ENCODE peak calls at places on chromosomes 13 and 19, in six cellular contexts. One of them, this sample, is unnamed.

GRCh38 chr13:41075034-41075433 is 13.7 kb downstream of the WBP4 start:
- DNase-seq in cardiac fibroblast: peak; percentile 63
- DNase-seq in Peyer's patch: peak; percentile 38
- DNase-seq in NCI-H146: peak; percentile 21
- DNase-seq in neural crest cell: no peak
- DNase-seq in activated CD4-positive, alpha-beta T cell treated with anti-CD3 and anti-CD28 coated beads, Interleukin-2, amount 10 ng/mL, durations not matched to agents 7 days and 5 days: peak; percentile 32
- DNase-seq in this sample: no peak

GRCh38 chr13:95547531-95548167 is 4.9 kb upstream of the CLDN10 start:
- DNase-seq in NCI-H146: no peak
- DNase-seq in activated CD4-positive, alpha-beta T cell treated with anti-CD3 and anti-CD28 coated beads, Interleukin-2, amount 10 ng/mL, durations not matched to agents 7 days and 5 days: no peak
- DNase-seq in cardiac fibroblast: no peak
- DNase-seq in neural crest cell: no peak
- DNase-seq in Peyer's patch: no peak
- DNase-seq in this sample: no peak

GRCh38 chr13:80338781-80339577 is 1.9 kb downstream of the SPRY2 start:
- DNase-seq in activated CD4-positive, alpha-beta T cell treated with anti-CD3 and anti-CD28 coated beads, Interleukin-2, amount 10 ng/mL, durations not matched to agents 7 days and 5 days: no peak
- DNase-seq in Peyer's patch: peak; percentile 37
- DNase-seq in NCI-H146: peak; percentile 33
- DNase-seq in cardiac fibroblast: peak; percentile 88
- DNase-seq in neural crest cell: peak; percentile 65
- DNase-seq in this sample: no peak

GRCh38 chr13:23321534-23322241 is 111.8 kb downstream of the SACS start:
- DNase-seq in cardiac fibroblast: peak; percentile 84
- DNase-seq in NCI-H146: no peak
- DNase-seq in activated CD4-positive, alpha-beta T cell treated with anti-CD3 and anti-CD28 coated beads, Interleukin-2, amount 10 ng/mL, durations not matched to agents 7 days and 5 days: peak; percentile 19
- DNase-seq in Peyer's patch: no peak
- DNase-seq in neural crest cell: no peak
- DNase-seq in this sample: no peak

GRCh38 chr13:99018418-99019180 is 40.7 kb upstream of the DOCK9 start:
- DNase-seq in Peyer's patch: no peak
- DNase-seq in cardiac fibroblast: peak; percentile 52
- DNase-seq in neural crest cell: no peak
- DNase-seq in activated CD4-positive, alpha-beta T cell treated with anti-CD3 and anti-CD28 coated beads, Interleukin-2, amount 10 ng/mL, durations not matched to agents 7 days and 5 days: no peak
- DNase-seq in NCI-H146: no peak
- DNase-seq in this sample: no peak

GRCh38 chr13:100533588-100534041 is 55.0 kb downstream of the GGACT start:
- DNase-seq in neural crest cell: no peak
- DNase-seq in cardiac fibroblast: no peak
- DNase-seq in NCI-H146: peak; percentile 87
- DNase-seq in Peyer's patch: no peak
- DNase-seq in activated CD4-positive, alpha-beta T cell treated with anti-CD3 and anti-CD28 coated beads, Interleukin-2, amount 10 ng/mL, durations not matched to agents 7 days and 5 days: no peak
- DNase-seq in this sample: no peak

GRCh38 chr19:2652504-2653099 is 49.9 kb downstream of the GNG7 start:
- DNase-seq in activated CD4-positive, alpha-beta T cell treated with anti-CD3 and anti-CD28 coated beads, Interleukin-2, amount 10 ng/mL, durations not matched to agents 7 days and 5 days: no peak
- DNase-seq in cardiac fibroblast: no peak
- DNase-seq in NCI-H146: no peak
- DNase-seq in Peyer's patch: no peak
- DNase-seq in neural crest cell: no peak
- DNase-seq in this sample: no peak

GRCh38 chr19:50557009-50557613 is 11.1 kb downstream of the LRRC4B start:
- DNase-seq in activated CD4-positive, alpha-beta T cell treated with anti-CD3 and anti-CD28 coated beads, Interleukin-2, amount 10 ng/mL, durations not matched to agents 7 days and 5 days: no peak
- DNase-seq in Peyer's patch: no peak
- DNase-seq in NCI-H146: no peak
- DNase-seq in cardiac fibroblast: no peak
- DNase-seq in neural crest cell: no peak
- DNase-seq in this sample: no peak